ENCODE peak calls at places on chromosomes 3 and 15, in seven cellular contexts. O is body of pancreas, E is lower lobe of right lung, D is progenitor cell of endocrine pancreas, A is NCI-H1092 treated with DMSO at 0.1 percent for 48 hours, T is hepatocyte, H is T-helper 22 cell. M is an unnamed sample.
A peak's percentile ranks its signal among the peaks of the same experiment; 100 is the strongest.

GRCh38 chr3:65761431-65761830 is 277.3 kb downstream of the MAGI1 start:
- DNase-seq in E (no peak), D (no peak), O (no peak), H (no peak), T (no peak), A (no peak), M (no peak)

GRCh38 chr3:30356901-30357753 is 249.3 kb upstream of the TGFBR2 start:
- DNase-seq in T (no peak), E (no peak), O (no peak), A (no peak), D (no peak), H (no peak), M (no peak)

GRCh38 chr15:69145694-69146492 is 14.5 kb upstream of the GLCE start:
- DNase-seq in E (no peak), T (peak; percentile 22), D (no peak), O (no peak), A (no peak), H (no peak), M (no peak)

GRCh38 chr3:69770219-69770618 is 31.0 kb downstream of the MITF start:
- DNase-seq in T (no peak), E (no peak), H (no peak), O (no peak), D (no peak), A (no peak), M (no peak)

GRCh38 chr15:80182611-80183210 is 29.9 kb downstream of the FAH start:
- DNase-seq in O (no peak), H (no peak), A (no peak), E (no peak), T (no peak), D (no peak), M (no peak)

GRCh38 chr15:60672400-60672799 is 193.5 kb upstream of the ICE2 start:
- DNase-seq in O (no peak), T (no peak), H (no peak), A (no peak), E (no peak), D (no peak), M (no peak)

GRCh38 chr15:66588971-66589370 is 23.2 kb upstream of the LCTL start:
- DNase-seq in E (peak; percentile 24), T (no peak), O (no peak), D (no peak), H (no peak), A (no peak), M (no peak)

GRCh38 chr3:59451041-59451763 is 401.4 kb upstream of the CFAP20DC start:
- DNase-seq in H (peak; percentile 46), O (peak; percentile 15), T (no peak), A (no peak), E (no peak), D (no peak), M (peak; percentile 49)

GRCh38 chr15:48370460-48370859 is 39.2 kb downstream of the DUT start:
- DNase-seq in A (no peak), E (no peak), O (no peak), H (no peak), D (no peak), T (no peak), M (no peak)

GRCh38 chr3:36832406-36832805 is 68.1 kb upstream of the DCLK3 start:
- DNase-seq in A (no peak), H (no peak), O (no peak), D (no peak), E (no peak), T (no peak), M (no peak)

GRCh38 chr3:49666592-49666991 is 7.6 kb upstream of the APEH start:
- DNase-seq in D (no peak), O (no peak), H (no peak), E (no peak), T (peak; percentile 34), A (no peak), M (no peak)

GRCh38 chr3:24829011-24829581 is 334.4 kb upstream of the THRB start:
- DNase-seq in H (no peak), E (peak; percentile 54), D (peak; percentile 53), A (peak; percentile 38), T (peak; percentile 78), O (peak; percentile 43), M (peak; percentile 78)

GRCh38 chr3:5465183-5465582 is 277.7 kb downstream of the EDEM1 start:
- DNase-seq in T (no peak), E (no peak), H (no peak), A (no peak), O (no peak), D (no peak), M (no peak)

GRCh38 chr3:38458796-38459498 is 5.3 kb downstream of the ACVR2B start:
- DNase-seq in A (no peak), T (no peak), E (peak; percentile 80), D (no peak), H (no peak), O (peak; percentile 89), M (peak; percentile 86)

GRCh38 chr3:113697192-113698090 is 999 bp upstream of the USF3 start:
- DNase-seq in E (peak; percentile 49), H (no peak), T (peak; percentile 23), D (no peak), A (peak; percentile 6), O (peak; percentile 42), M (peak; percentile 56)

GRCh38 chr3:143171141-143171651 is 51.6 kb downstream of the CHST2 start:
- DNase-seq in E (no peak), T (no peak), H (no peak), O (no peak), D (no peak), A (no peak), M (no peak)

GRCh38 chr3:64073362-64073761 is 50.1 kb upstream of the PSMD6 start:
- DNase-seq in H (no peak), T (no peak), D (no peak), E (no peak), A (no peak), O (no peak), M (no peak)

GRCh38 chr3:72129384-72130094 is 344.6 kb upstream of the PROK2 start:
- DNase-seq in O (no peak), E (no peak), H (no peak), D (no peak), A (no peak), T (no peak), M (no peak)

GRCh38 chr15:40763801-40764765 is at the start of gene GCHFR:
- DNase-seq in T (peak; percentile 93), D (peak; percentile 77), A (peak; percentile 23), H (peak; percentile 67), E (peak; percentile 89), O (peak; percentile 85), M (peak; percentile 87)

GRCh38 chr3:128068156-128068620 is 16.0 kb downstream of the SEC61A1 start:
- DNase-seq in O (no peak), D (no peak), H (no peak), E (no peak), A (peak; percentile 24), T (peak; percentile 55), M (peak; percentile 42)

GRCh38 chr15:80476036-80476435 is 71.9 kb downstream of the ARNT2 start:
- DNase-seq in T (no peak), O (no peak), H (no peak), E (no peak), D (no peak), A (no peak), M (no peak)

GRCh38 chr3:139577899-139578298 is 38.4 kb upstream of the RBP1 start:
- DNase-seq in T (no peak), D (no peak), E (no peak), H (no peak), O (no peak), A (no peak), M (no peak)

M was measured in T47D.